ENCODE peak calls at places on chromosomes 5 and 9, in five cellular contexts. P is type B pancreatic cell; L is activated CD4-positive, alpha-beta memory T cell treated with anti-CD3 and anti-CD28 coated beads, Interleukin-2, amount 10 ng/mL, durations not matched to agents 7 days and 5 days; T is tibial artery; W is COR-L47. J is an unnamed sample.

GRCh38 chr5:140509898-140510297 is 37.6 kb upstream of the EIF4EBP3 start:
- DNase-seq in L (no peak), W (peak), T (no peak), P (no peak), J (no peak)

GRCh38 chr5:138702166-138702826 is 50.9 kb upstream of the CTNNA1 start:
- DNase-seq in P (no peak), L (no peak), W (no peak), T (no peak), J (no peak)

GRCh38 chr9:133889498-133890301 is 102.4 kb downstream of the VAV2 start:
- DNase-seq in W (peak), T (no peak), P (no peak), L (no peak), J (no peak)

GRCh38 chr9:88988796-88989641 is 2.2 kb upstream of the S1PR3 start:
- DNase-seq in P (no peak), W (no peak), L (no peak), T (peak), J (no peak)

GRCh38 chr5:74148321-74148720 is 492.2 kb downstream of the ENC1 start:
- DNase-seq in W (no peak), L (no peak), P (no peak), T (no peak), J (no peak)

GRCh38 chr9:99807276-99807852 is 14.3 kb upstream of the NR4A3 start:
- DNase-seq in W (peak), P (no peak), L (peak), T (peak), J (no peak)

GRCh38 chr9:20872340-20872977 is 159.0 kb downstream of the HACD4 start:
- DNase-seq in W (no peak), P (no peak), T (no peak), L (no peak), J (no peak)

GRCh38 chr5:156329197-156329611 is 2.2 kb downstream of the SGCD start:
- DNase-seq in L (no peak), W (no peak), P (no peak), T (no peak), J (no peak)

GRCh38 chr9:19922476-19923118 is 133.8 kb upstream of the SLC24A2 start:
- DNase-seq in W (peak), P (no peak), T (no peak), L (no peak), J (no peak)

GRCh38 chr5:98638701-98639100 is 134.8 kb upstream of the RGMB start:
- DNase-seq in P (no peak), T (no peak), L (no peak), W (no peak), J (no peak)

GRCh38 chr9:92263131-92263530 is 30.4 kb downstream of the IARS1 start:
- DNase-seq in P (no peak), L (no peak), W (no peak), T (no peak), J (no peak)

GRCh38 chr9:72509053-72509452 is 12.4 kb upstream of the TMC1 start:
- DNase-seq in P (no peak), T (no peak), W (no peak), L (no peak), J (no peak)

GRCh38 chr9:2157277-2158105 is 142.3 kb downstream of the SMARCA2 start:
- DNase-seq in L (peak), W (peak), P (no peak), T (peak), J (no peak)

GRCh38 chr5:166088389-166089039 is 2202.9 kb upstream of the WWC1 start:
- DNase-seq in P (no peak), L (no peak), T (no peak), W (no peak), J (no peak)

GRCh38 chr5:150945501-150945900 is 40.7 kb upstream of the ZNF300 start:
- DNase-seq in T (no peak), L (no peak), P (no peak), W (no peak), J (no peak)

GRCh38 chr5:1467341-1468246 is 22.4 kb upstream of the SLC6A3 start:
- DNase-seq in P (no peak), L (no peak), T (peak), W (no peak), J (no peak)

GRCh38 chr5:14712666-14713065 is 48.1 kb downstream of the OTULIN start:
- DNase-seq in W (no peak), L (no peak), T (no peak), P (no peak), J (no peak)

GRCh38 chr5:32223972-32224608 is 50.0 kb upstream of the GOLPH3 start:
- DNase-seq in W (no peak), T (no peak), P (no peak), L (no peak), J (no peak)

GRCh38 chr5:76175051-76175666 is 92.0 kb downstream of the SV2C start:
- DNase-seq in L (peak), T (no peak), P (no peak), W (peak), J (no peak)

GRCh38 chr5:172410839-172411238 is 43.5 kb downstream of the SH3PXD2B start:
- DNase-seq in W (no peak), P (no peak), T (no peak), L (no peak), J (no peak)

GRCh38 chr9:120928720-120929389 is 2.3 kb upstream of the TRAF1 start:
- DNase-seq in L (peak), W (peak), P (peak), T (peak), J (peak)

GRCh38 chr9:75812139-75812538 is 78.3 kb upstream of the PCSK5 start:
- DNase-seq in W (no peak), L (no peak), P (no peak), T (no peak), J (no peak)

GRCh38 chr9:131402738-131403492 is 9.0 kb downstream of the PRRC2B start:
- DNase-seq in P (no peak), T (peak), L (no peak), W (peak), J (peak)

GRCh38 chr9:37678789-37679273 is 28.1 kb downstream of the FRMPD1 start:
- DNase-seq in W (peak), L (no peak), T (no peak), P (no peak), J (no peak)